ENCODE peak calls at places on chromosome 6, in eight cellular contexts. E, J, D, A, G, L, F and S are unnamed samples.

GRCh38 chr6:158761746-158762145 is 57.4 kb downstream of the EZR start:
- DNase-seq in E (no peak), J (no peak), D (no peak), A (no peak), G (no peak), L (no peak), F (no peak), S (no peak)

GRCh38 chr6:39568896-39569295 is 156.3 kb downstream of the KIF6 start:
- DNase-seq in E (no peak), J (no peak), D (no peak), A (no peak), G (peak; percentile 24), L (no peak), F (no peak), S (peak; percentile 4)

GRCh38 chr6:80454197-80454596 is 347.7 kb downstream of the BCKDHB start:
- DNase-seq in E (no peak), J (no peak), D (peak; percentile 35), A (no peak), G (peak; percentile 85), L (no peak), F (no peak), S (peak; percentile 94)

GRCh38 chr6:139290787-139291294 is 957 bp downstream of the TXLNB start:
- DNase-seq in E (no peak), J (no peak), D (peak; percentile 89), A (no peak), G (peak; percentile 72), L (peak; percentile 26), F (no peak), S (peak; percentile 61)

GRCh38 chr6:91480397-91480796 is 893.5 kb upstream of the MAP3K7 start:
- DNase-seq in E (no peak), J (no peak), D (no peak), A (no peak), G (no peak), L (no peak), F (no peak), S (no peak)

GRCh38 chr6:94584211-94584610 is 993.1 kb upstream of the MANEA start:
- DNase-seq in E (no peak), J (no peak), D (no peak), A (no peak), G (no peak), L (no peak), F (no peak), S (no peak)

GRCh38 chr6:152552616-152553209 is 84.4 kb downstream of the SYNE1 start:
- DNase-seq in E (no peak), J (peak; percentile 70), D (peak; percentile 82), A (peak; percentile 31), G (peak; percentile 86), L (peak; percentile 80), F (peak; percentile 88), S (peak; percentile 84)

GRCh38 chr6:87742106-87742505 is 40.1 kb upstream of the AKIRIN2 start:
- DNase-seq in E (peak; percentile 21), J (no peak), D (peak; percentile 88), A (no peak), G (no peak), L (no peak), F (no peak), S (no peak)

GRCh38 chr6:109799664-109800063 is 108.6 kb downstream of the FIG4 start:
- DNase-seq in E (no peak), J (no peak), D (peak; percentile 21), A (no peak), G (no peak), L (no peak), F (no peak), S (peak; percentile 23)

GRCh38 chr6:66926060-66926459 is 1219.0 kb upstream of the EYS start:
- DNase-seq in E (no peak), J (no peak), D (no peak), A (no peak), G (peak; percentile 62), L (no peak), F (peak; percentile 43), S (peak; percentile 49)

GRCh38 chr6:10617008-10617696 is 77.3 kb downstream of the C6orf52 start:
- DNase-seq in E (no peak), J (no peak), D (no peak), A (no peak), G (no peak), L (no peak), F (no peak), S (no peak)

GRCh38 chr6:786946-787763 is 94.2 kb upstream of the EXOC2 start:
- DNase-seq in E (no peak), J (no peak), D (peak; percentile 45), A (peak; percentile 18), G (peak; percentile 21), L (no peak), F (peak; percentile 63), S (no peak)

GRCh38 chr6:41072836-41073202 is at the start of gene NFYA:
- DNase-seq in E (no peak), J (peak; percentile 99), D (no peak), A (no peak), G (no peak), L (no peak), F (peak; percentile 99), S (no peak)

GRCh38 chr6:15429146-15430110 is 183.6 kb downstream of the JARID2 start:
- DNase-seq in E (no peak), J (no peak), D (no peak), A (no peak), G (peak; percentile 78), L (no peak), F (no peak), S (peak; percentile 34)

GRCh38 chr6:79421707-79422484 is 115.3 kb downstream of the LCA5 start:
- DNase-seq in E (no peak), J (no peak), D (peak; percentile 60), A (peak; percentile 1), G (peak; percentile 98), L (no peak), F (no peak), S (peak; percentile 91)

GRCh38 chr6:143694560-143694959 is 16.8 kb downstream of the PHACTR2 start:
- DNase-seq in E (no peak), J (no peak), D (no peak), A (no peak), G (no peak), L (no peak), F (no peak), S (no peak)

GRCh38 chr6:75850026-75850385 is 101.0 kb downstream of the MYO6 start:
- DNase-seq in E (no peak), J (no peak), D (no peak), A (no peak), G (peak; percentile 25), L (no peak), F (no peak), S (no peak)

GRCh38 chr6:3825331-3825831 is 23.8 kb upstream of the FAM50B start:
- DNase-seq in E (no peak), J (no peak), D (no peak), A (no peak), G (peak; percentile 67), L (peak; percentile 51), F (peak; percentile 81), S (peak; percentile 58)

GRCh38 chr6:63864934-63865333 is 229.3 kb downstream of the PHF3 start:
- DNase-seq in E (no peak), J (no peak), D (no peak), A (no peak), G (no peak), L (no peak), F (no peak), S (no peak)

GRCh38 chr6:147382945-147383554 is 125.4 kb upstream of the SAMD5 start:
- DNase-seq in E (no peak), J (no peak), D (no peak), A (peak; percentile 5), G (peak; percentile 69), L (no peak), F (peak; percentile 63), S (peak; percentile 61)
- TF ChIP-seq CTCF in E (peak; percentile 47), J (no peak), D (no peak), A (peak; percentile 34), G (peak; percentile 60), L (peak; percentile 13), F (no peak), S (peak; percentile 52)

DNA sequence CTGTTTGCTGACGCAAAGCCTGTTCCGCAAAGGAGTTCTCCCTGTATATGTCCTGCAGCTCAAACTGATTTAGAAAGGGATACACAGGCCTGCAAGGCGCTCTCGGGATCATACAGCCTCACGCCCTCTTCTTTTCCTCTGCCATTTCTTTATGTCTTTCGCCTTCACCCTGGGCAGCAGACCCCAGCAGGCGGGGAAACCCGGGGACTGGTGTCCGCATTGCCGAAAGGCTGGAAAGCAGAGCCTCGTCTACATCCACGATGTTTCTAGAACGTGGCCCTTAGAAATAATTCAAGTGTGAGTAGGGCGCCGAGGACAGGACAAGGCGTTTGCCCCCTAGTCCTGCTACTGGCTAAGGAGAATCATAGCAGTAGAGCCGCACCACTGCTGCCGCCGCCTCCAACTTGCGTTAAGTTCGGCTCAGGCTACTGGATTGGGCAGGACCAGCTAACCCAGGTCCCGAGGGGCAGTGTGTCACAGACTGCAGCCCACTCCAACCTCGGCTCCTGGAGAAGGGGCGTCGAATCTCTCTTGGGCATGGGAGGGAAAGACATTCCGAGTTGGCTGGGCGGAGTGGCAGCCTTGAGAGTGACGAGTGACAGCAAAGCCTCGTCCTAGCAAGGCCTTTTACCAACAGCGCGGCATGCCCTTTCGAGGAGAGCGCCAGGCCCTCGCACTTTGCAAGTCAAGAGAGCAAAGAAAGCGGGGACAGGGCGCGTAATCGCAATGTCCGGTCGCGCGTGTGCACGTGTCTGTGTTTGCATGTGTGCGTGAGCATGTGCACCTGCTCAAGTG is 2.6 kb upstream of the TBX18 start:
- DNase-seq in E (no peak), J (no peak), D (no peak), A (no peak), G (peak; percentile 47), L (no peak), F (peak; percentile 68), S (no peak)
- H3K4me3 ChIP-seq in E (no peak overlapping the region), J (no peak overlapping the region), D (no peak overlapping the region), A (no peak overlapping the region), G (no peak overlapping the region), L (no peak overlapping the region), F (peak overlapping the region; percentile 56), S (no peak overlapping the region)

DNA sequence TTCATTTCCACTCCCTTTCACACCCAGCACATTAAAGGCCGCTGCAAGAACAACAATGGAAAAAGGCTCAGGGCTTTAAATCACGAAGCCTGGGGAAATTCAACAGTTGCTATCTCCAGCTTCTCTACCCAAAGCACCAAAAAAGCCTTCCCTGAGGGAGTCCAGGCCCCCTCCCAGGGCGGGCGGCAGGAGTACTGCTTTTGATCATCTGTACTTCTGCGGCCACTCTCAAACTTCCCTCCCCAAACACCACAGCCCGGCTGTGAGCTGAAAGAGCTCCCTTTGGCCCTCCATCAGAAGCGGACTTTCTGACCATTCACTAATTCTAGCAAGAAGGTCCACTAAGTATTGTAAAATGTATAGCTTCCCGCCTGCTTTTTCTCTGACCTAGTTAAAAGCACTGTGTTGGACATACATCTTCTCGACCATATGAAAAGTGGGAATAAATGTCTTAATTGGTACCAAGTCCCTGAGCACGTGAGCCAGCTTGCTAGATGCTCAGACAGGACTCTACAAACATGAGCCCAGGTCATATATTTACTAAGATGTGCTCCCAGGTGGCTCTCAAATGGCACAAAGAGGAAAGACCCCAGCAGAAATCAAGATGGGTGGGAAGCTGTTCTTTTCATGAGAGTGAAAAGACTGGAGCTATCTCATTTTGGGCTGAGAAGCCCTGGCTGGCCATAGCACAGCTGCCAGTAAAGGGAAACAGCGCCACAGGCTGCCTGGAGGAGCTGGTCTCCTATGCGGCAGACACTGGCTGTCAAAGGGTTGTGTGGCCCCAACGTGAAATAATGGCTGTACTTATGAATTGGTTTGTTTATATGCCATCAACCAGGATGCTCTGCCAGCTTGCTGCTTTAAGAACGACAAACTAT is 58.6 kb downstream of the GFOD1 start:
- DNase-seq in E (no peak), J (no peak), D (peak; percentile 90), A (no peak), G (no peak), L (no peak), F (peak; percentile 37), S (no peak)
- TF ChIP-seq CTCF in E (peak; percentile 16), J (no peak), D (peak; percentile 50), A (no peak), G (no peak), L (no peak), F (peak; percentile 53), S (no peak)

GRCh38 chr6:136750821-136751220 is 41.5 kb downstream of the MAP3K5 start:
- DNase-seq in E (no peak), J (no peak), D (peak; percentile 36), A (no peak), G (no peak), L (no peak), F (no peak), S (peak; percentile 10)
- H3K4me3 ChIP-seq in E (no peak overlapping the region), J (no peak overlapping the region), D (peak overlapping the region; percentile 38), A (no peak overlapping the region), G (no peak overlapping the region), L (no peak overlapping the region), F (no peak overlapping the region), S (no peak overlapping the region)